ENCODE peak calls at places on chromosomes 13 and 19, in six cellular contexts. One of them, this sample, is unnamed.

GRCh38 chr19:55341191-55342043 is 1.7 kb downstream of the KMT5C start:
- DNase-seq in SK-MEL-5: peak
- DNase-seq in ovary: peak
- DNase-seq in transverse colon: peak
- DNase-seq in brain pericyte: no peak
- DNase-seq in stimulated activated CD4-positive, alpha-beta T cell treated with anti-CD3 and anti-CD28 coated beads, Interleukin-4, amount 100 ng/mL, for 24 hours: peak
- DNase-seq in this sample: no peak

GRCh38 chr13:41746259-41746658 is 214.7 kb downstream of the VWA8 start:
- DNase-seq in transverse colon: no peak
- DNase-seq in ovary: no peak
- DNase-seq in brain pericyte: peak
- DNase-seq in SK-MEL-5: no peak
- DNase-seq in stimulated activated CD4-positive, alpha-beta T cell treated with anti-CD3 and anti-CD28 coated beads, Interleukin-4, amount 100 ng/mL, for 24 hours: no peak
- DNase-seq in this sample: peak

GRCh38 chr13:48975926-48976676 is 389 bp downstream of the FNDC3A start:
- DNase-seq in ovary: peak
- DNase-seq in transverse colon: peak
- DNase-seq in stimulated activated CD4-positive, alpha-beta T cell treated with anti-CD3 and anti-CD28 coated beads, Interleukin-4, amount 100 ng/mL, for 24 hours: peak
- DNase-seq in brain pericyte: peak
- DNase-seq in SK-MEL-5: peak
- DNase-seq in this sample: peak

GRCh38 chr13:95716231-95716630 is 39.3 kb downstream of the DNAJC3 start:
- DNase-seq in ovary: no peak
- DNase-seq in transverse colon: no peak
- DNase-seq in stimulated activated CD4-positive, alpha-beta T cell treated with anti-CD3 and anti-CD28 coated beads, Interleukin-4, amount 100 ng/mL, for 24 hours: no peak
- DNase-seq in SK-MEL-5: no peak
- DNase-seq in brain pericyte: no peak
- DNase-seq in this sample: no peak

GRCh38 chr13:44801990-44802389 is 187.3 kb downstream of the NUFIP1 start:
- DNase-seq in transverse colon: no peak
- DNase-seq in SK-MEL-5: no peak
- DNase-seq in stimulated activated CD4-positive, alpha-beta T cell treated with anti-CD3 and anti-CD28 coated beads, Interleukin-4, amount 100 ng/mL, for 24 hours: no peak
- DNase-seq in brain pericyte: no peak
- DNase-seq in ovary: no peak
- DNase-seq in this sample: no peak

GRCh38 chr19:46717716-46718143 is 816 bp upstream of the PRKD2 start:
- DNase-seq in transverse colon: no peak
- DNase-seq in stimulated activated CD4-positive, alpha-beta T cell treated with anti-CD3 and anti-CD28 coated beads, Interleukin-4, amount 100 ng/mL, for 24 hours: no peak
- DNase-seq in brain pericyte: no peak
- DNase-seq in SK-MEL-5: no peak
- DNase-seq in ovary: no peak
- DNase-seq in this sample: no peak

GRCh38 chr13:111845621-111846351 is 221.2 kb upstream of the SOX1 start:
- DNase-seq in ovary: no peak
- DNase-seq in transverse colon: no peak
- DNase-seq in brain pericyte: no peak
- DNase-seq in stimulated activated CD4-positive, alpha-beta T cell treated with anti-CD3 and anti-CD28 coated beads, Interleukin-4, amount 100 ng/mL, for 24 hours: no peak
- DNase-seq in SK-MEL-5: no peak
- DNase-seq in this sample: no peak

GRCh38 chr19:1854542-1855039 is 6.3 kb upstream of the REXO1 start:
- DNase-seq in stimulated activated CD4-positive, alpha-beta T cell treated with anti-CD3 and anti-CD28 coated beads, Interleukin-4, amount 100 ng/mL, for 24 hours: no peak
- DNase-seq in ovary: no peak
- DNase-seq in transverse colon: peak
- DNase-seq in brain pericyte: no peak
- DNase-seq in SK-MEL-5: no peak
- DNase-seq in this sample: no peak

GRCh38 chr13:110293037-110293436 is 13.9 kb downstream of the COL4A1 start:
- DNase-seq in SK-MEL-5: no peak
- DNase-seq in brain pericyte: no peak
- DNase-seq in transverse colon: no peak
- DNase-seq in stimulated activated CD4-positive, alpha-beta T cell treated with anti-CD3 and anti-CD28 coated beads, Interleukin-4, amount 100 ng/mL, for 24 hours: no peak
- DNase-seq in ovary: no peak
- DNase-seq in this sample: no peak

GRCh38 chr19:12782424-12783225 is 7.3 kb upstream of the HOOK2 start:
- DNase-seq in stimulated activated CD4-positive, alpha-beta T cell treated with anti-CD3 and anti-CD28 coated beads, Interleukin-4, amount 100 ng/mL, for 24 hours: peak
- DNase-seq in transverse colon: peak
- DNase-seq in brain pericyte: no peak
- DNase-seq in SK-MEL-5: peak
- DNase-seq in ovary: peak
- DNase-seq in this sample: no peak

GRCh38 chr19:55353803-55354697 is 469 bp downstream of the COX6B2 start:
- DNase-seq in SK-MEL-5: peak
- DNase-seq in ovary: peak
- DNase-seq in brain pericyte: no peak
- DNase-seq in stimulated activated CD4-positive, alpha-beta T cell treated with anti-CD3 and anti-CD28 coated beads, Interleukin-4, amount 100 ng/mL, for 24 hours: peak
- DNase-seq in transverse colon: peak
- DNase-seq in this sample: no peak

GRCh38 chr13:45492538-45492937 is 27.8 kb downstream of the COG3 start:
- DNase-seq in transverse colon: no peak
- DNase-seq in ovary: no peak
- DNase-seq in SK-MEL-5: no peak
- DNase-seq in brain pericyte: no peak
- DNase-seq in stimulated activated CD4-positive, alpha-beta T cell treated with anti-CD3 and anti-CD28 coated beads, Interleukin-4, amount 100 ng/mL, for 24 hours: no peak
- DNase-seq in this sample: no peak

GRCh38 chr13:107476068-107476467 is 739.3 kb downstream of the LIG4 start:
- DNase-seq in brain pericyte: no peak
- DNase-seq in transverse colon: no peak
- DNase-seq in stimulated activated CD4-positive, alpha-beta T cell treated with anti-CD3 and anti-CD28 coated beads, Interleukin-4, amount 100 ng/mL, for 24 hours: no peak
- DNase-seq in ovary: no peak
- DNase-seq in SK-MEL-5: no peak
- DNase-seq in this sample: no peak

GRCh38 chr13:110944121-110944967 is 29.5 kb upstream of the ANKRD10 start:
- DNase-seq in transverse colon: peak
- DNase-seq in brain pericyte: peak
- DNase-seq in ovary: no peak
- DNase-seq in stimulated activated CD4-positive, alpha-beta T cell treated with anti-CD3 and anti-CD28 coated beads, Interleukin-4, amount 100 ng/mL, for 24 hours: peak
- DNase-seq in SK-MEL-5: peak
- DNase-seq in this sample: peak

GRCh38 chr19:17136617-17137016 is 61.0 kb downstream of the MYO9B start:
- DNase-seq in ovary: no peak
- DNase-seq in transverse colon: no peak
- DNase-seq in stimulated activated CD4-positive, alpha-beta T cell treated with anti-CD3 and anti-CD28 coated beads, Interleukin-4, amount 100 ng/mL, for 24 hours: no peak
- DNase-seq in brain pericyte: no peak
- DNase-seq in SK-MEL-5: no peak
- DNase-seq in this sample: no peak

GRCh38 chr19:35409191-35409590 is 38.3 kb downstream of the GPR42 start:
- DNase-seq in brain pericyte: no peak
- DNase-seq in transverse colon: no peak
- DNase-seq in ovary: no peak
- DNase-seq in SK-MEL-5: no peak
- DNase-seq in stimulated activated CD4-positive, alpha-beta T cell treated with anti-CD3 and anti-CD28 coated beads, Interleukin-4, amount 100 ng/mL, for 24 hours: no peak
- DNase-seq in this sample: no peak

GRCh38 chr19:17751103-17751911 is at the start of gene FCHO1:
- DNase-seq in stimulated activated CD4-positive, alpha-beta T cell treated with anti-CD3 and anti-CD28 coated beads, Interleukin-4, amount 100 ng/mL, for 24 hours: peak
- DNase-seq in transverse colon: peak
- DNase-seq in SK-MEL-5: no peak
- DNase-seq in ovary: no peak
- DNase-seq in brain pericyte: no peak
- DNase-seq in this sample: no peak

GRCh38 chr13:82766732-82767321 is 1115.4 kb downstream of the SLITRK1 start:
- DNase-seq in SK-MEL-5: no peak
- DNase-seq in transverse colon: no peak
- DNase-seq in ovary: no peak
- DNase-seq in stimulated activated CD4-positive, alpha-beta T cell treated with anti-CD3 and anti-CD28 coated beads, Interleukin-4, amount 100 ng/mL, for 24 hours: no peak
- DNase-seq in brain pericyte: no peak
- DNase-seq in this sample: no peak

GRCh38 chr19:46622118-46622446 is 2.8 kb downstream of the PTGIR start:
- DNase-seq in brain pericyte: no peak
- DNase-seq in stimulated activated CD4-positive, alpha-beta T cell treated with anti-CD3 and anti-CD28 coated beads, Interleukin-4, amount 100 ng/mL, for 24 hours: no peak
- DNase-seq in SK-MEL-5: no peak
- DNase-seq in transverse colon: no peak
- DNase-seq in ovary: no peak
- DNase-seq in this sample: no peak

GRCh38 chr13:65914707-65915106 is 1315.4 kb downstream of the PCDH9 start:
- DNase-seq in SK-MEL-5: no peak
- DNase-seq in brain pericyte: no peak
- DNase-seq in ovary: no peak
- DNase-seq in stimulated activated CD4-positive, alpha-beta T cell treated with anti-CD3 and anti-CD28 coated beads, Interleukin-4, amount 100 ng/mL, for 24 hours: no peak
- DNase-seq in transverse colon: no peak
- DNase-seq in this sample: no peak